ENCODE peak calls at places on chromosomes 11 and 22, in nine cellular contexts. Y, S, Q, L, C, M, Z, P and K are unnamed samples.

GRCh38 chr11:106920899-106921504 is 97.3 kb downstream of the GUCY1A2 start:
- DNase-seq in P (no peak), S (no peak), Z (no peak), M (no peak), Y (no peak), L (no peak), C (no peak), Q (no peak), K (no peak)

GRCh38 chr11:82191690-82192089 is 542.0 kb downstream of the FAM181B start:
- DNase-seq in Z (no peak), P (no peak), M (no peak), Y (peak; percentile 30), Q (no peak), C (no peak), L (no peak), S (no peak), K (no peak)

GRCh38 chr22:27851974-27852713 is 50.6 kb upstream of the MN1 start:
- DNase-seq in Q (no peak), C (no peak), M (no peak), S (peak; percentile 34), Y (no peak), P (no peak), Z (peak; percentile 35), L (no peak), K (no peak)

GRCh38 chr11:14904745-14905103 is 12.7 kb upstream of the CYP2R1 start:
- DNase-seq in C (peak; percentile 79), S (peak; percentile 88), Q (no peak), L (no peak), M (peak; percentile 83), P (no peak), Y (peak; percentile 90), Z (peak; percentile 77), K (no peak)

GRCh38 chr11:96033054-96033453 is 109.1 kb upstream of the MTMR2 start:
- DNase-seq in Q (no peak), L (no peak), Z (no peak), M (no peak), P (no peak), S (no peak), Y (no peak), C (no peak), K (no peak)

GRCh38 chr22:30266445-30267381 is at the start of gene OSM:
- DNase-seq in Q (no peak), C (peak; percentile 74), P (no peak), L (no peak), S (peak; percentile 82), Z (no peak), Y (peak; percentile 38), M (peak; percentile 90), K (no peak)

GRCh38 chr11:35584321-35584720 is 33.9 kb upstream of the FJX1 start:
- DNase-seq in Z (no peak), L (no peak), P (peak; percentile 76), Q (no peak), S (no peak), C (no peak), Y (no peak), M (no peak), K (no peak)

GRCh38 chr11:69868003-69868865 is 49.0 kb upstream of the FGF3 start:
- DNase-seq in Q (no peak), Y (no peak), C (no peak), L (no peak), P (no peak), S (no peak), M (no peak), Z (peak; percentile 90), K (no peak)

GRCh38 chr11:68040121-68040956 is 1.5 kb downstream of the TCIRG1 start:
- DNase-seq in S (peak; percentile 88), Y (peak; percentile 76), L (peak; percentile 31), M (peak; percentile 83), C (peak; percentile 68), Z (peak; percentile 45), Q (no peak), P (no peak), K (peak; percentile 70)

GRCh38 chr11:2039198-2039759 is 41.6 kb upstream of the H19 start:
- DNase-seq in Z (no peak), P (no peak), L (no peak), Q (no peak), C (no peak), S (no peak), Y (no peak), M (no peak), K (no peak)

GRCh38 chr22:50528682-50529415 is 963 bp downstream of the TYMP start:
- DNase-seq in Z (no peak), Y (no peak), L (no peak), C (peak; percentile 26), S (no peak), P (no peak), M (no peak), Q (no peak), K (no peak)

GRCh38 chr11:126573325-126574076 is 218.0 kb downstream of the ST3GAL4 start:
- DNase-seq in Q (no peak), C (no peak), L (no peak), M (no peak), Y (no peak), P (no peak), Z (no peak), S (no peak), K (no peak)

GRCh38 chr11:12871251-12871650 is 137.9 kb upstream of the RASSF10 start:
- DNase-seq in S (no peak), M (no peak), L (no peak), P (no peak), Z (no peak), Q (no peak), Y (no peak), C (no peak), K (no peak)

GRCh38 chr11:1714908-1715885 is 18.2 kb downstream of the KRTAP5-6 start:
- DNase-seq in Y (no peak), Q (no peak), Z (no peak), M (no peak), C (no peak), P (no peak), L (no peak), S (no peak), K (no peak)

GRCh38 chr22:19114984-19115552 is 7.1 kb downstream of the DGCR2 start:
- DNase-seq in Z (no peak), Y (peak; percentile 6), Q (no peak), L (no peak), S (no peak), C (no peak), M (no peak), P (no peak), K (no peak)

GRCh38 chr22:42939941-42940653 is 74.9 kb downstream of the PACSIN2 start:
- DNase-seq in Y (peak; percentile 88), C (peak; percentile 71), M (peak; percentile 80), Z (no peak), Q (peak; percentile 78), S (no peak), P (peak; percentile 72), L (no peak), K (no peak)

DNA sequence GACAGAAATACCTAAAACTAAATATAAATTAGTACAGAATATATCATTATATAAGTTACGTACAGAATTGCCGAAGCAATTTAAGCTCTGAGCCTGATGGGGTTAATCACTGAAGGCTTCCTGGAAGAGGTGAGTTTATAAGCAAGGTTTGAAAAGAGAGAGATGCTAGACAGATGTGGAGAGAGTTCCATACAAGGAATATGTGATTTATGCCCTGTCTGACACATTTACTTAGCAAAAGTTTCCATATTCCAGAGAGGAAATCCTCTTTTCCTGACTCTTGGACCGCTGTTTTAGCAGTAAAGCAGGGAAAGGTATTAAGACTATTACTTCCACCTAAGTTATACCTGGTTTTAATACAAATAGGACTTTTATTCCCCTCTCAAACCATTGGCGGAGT is 65.1 kb downstream of the DBX1 start:
- DNase-seq in C (no peak), Q (no peak), P (no peak), Z (no peak), Y (no peak), S (no peak), L (no peak), M (no peak), K (no peak)
- H3K4me1 ChIP-seq in C (peaks cover 5% of the 10 kb centered on the region), Q (no peaks in the 10 kb centered on the region), P (no peaks in the 10 kb centered on the region), Z (peaks cover 8% of the 10 kb centered on the region), Y (peaks cover 12% of the 10 kb centered on the region), S (peaks cover 34% of the 10 kb centered on the region), L (no peaks in the 10 kb centered on the region), M (no peaks in the 10 kb centered on the region), K (peaks cover 2% of the 10 kb centered on the region)

DNA sequence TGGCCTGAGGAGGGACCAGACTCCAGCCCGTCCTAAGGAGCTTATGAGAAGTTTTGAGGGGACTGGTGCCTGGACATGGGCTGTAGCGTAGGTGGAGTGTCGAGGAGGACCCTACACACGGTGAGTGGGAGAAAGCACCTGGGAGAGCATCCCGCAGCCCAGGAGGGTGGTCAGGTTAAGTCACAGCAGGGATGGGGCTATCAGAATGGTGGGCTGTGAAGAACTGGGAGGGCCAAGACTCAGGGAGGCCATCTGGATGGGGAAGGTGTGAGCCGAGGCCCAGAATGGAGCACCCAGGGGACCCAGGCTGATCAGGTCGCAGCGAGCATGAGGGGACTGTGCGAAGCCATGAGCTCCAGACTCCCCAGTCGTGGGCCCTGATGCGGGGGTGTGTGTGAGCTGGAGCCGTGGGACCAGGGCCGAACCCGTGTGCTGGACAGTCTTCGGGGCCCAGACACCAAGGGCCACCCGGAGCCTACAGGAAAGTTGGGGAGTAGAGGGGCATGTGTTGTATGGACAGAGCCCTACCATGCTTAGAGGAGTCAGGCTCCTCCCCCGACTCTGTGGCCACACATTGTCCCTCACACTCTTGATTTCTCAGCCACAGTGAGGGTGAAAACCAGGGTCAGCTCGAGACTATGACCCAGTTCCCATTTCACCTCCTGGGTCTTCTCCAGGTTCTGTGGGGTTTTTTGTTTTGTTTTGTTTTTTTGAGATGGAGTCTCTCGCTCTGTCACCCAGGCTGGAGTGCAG is 54.3 kb downstream of the BCR start:
- DNase-seq in Z (no peak), L (no peak), Q (no peak), Y (no peak), S (no peak), P (no peak), C (no peak), M (peak; percentile 33), K (no peak)
- H3K4me1 ChIP-seq in Z (peaks cover 51% of the 10 kb centered on the region), L (no peaks in the 10 kb centered on the region), Q (no peaks in the 10 kb centered on the region), Y (peaks cover 27% of the 10 kb centered on the region), S (peaks cover 62% of the 10 kb centered on the region), P (no peaks in the 10 kb centered on the region), C (peaks cover 19% of the 10 kb centered on the region), M (peaks cover 5% of the 10 kb centered on the region), K (peaks cover 60% of the 10 kb centered on the region)

GRCh38 chr11:65576232-65576866 is 496 bp downstream of the EHBP1L1 start:
- DNase-seq in S (peak; percentile 84), Z (no peak), C (no peak), M (peak; percentile 75), Q (no peak), P (no peak), Y (no peak), L (no peak), K (no peak)
- H3K4me1 ChIP-seq in S (peaks cover 75% of the 10 kb centered on the region), Z (peaks cover 16% of the 10 kb centered on the region), C (peaks cover 65% of the 10 kb centered on the region), M (peaks cover 55% of the 10 kb centered on the region), Q (peaks cover 43% of the 10 kb centered on the region), P (peaks cover 54% of the 10 kb centered on the region), Y (peaks cover 54% of the 10 kb centered on the region), L (peaks cover 20% of the 10 kb centered on the region), K (peaks cover 33% of the 10 kb centered on the region)

DNA sequence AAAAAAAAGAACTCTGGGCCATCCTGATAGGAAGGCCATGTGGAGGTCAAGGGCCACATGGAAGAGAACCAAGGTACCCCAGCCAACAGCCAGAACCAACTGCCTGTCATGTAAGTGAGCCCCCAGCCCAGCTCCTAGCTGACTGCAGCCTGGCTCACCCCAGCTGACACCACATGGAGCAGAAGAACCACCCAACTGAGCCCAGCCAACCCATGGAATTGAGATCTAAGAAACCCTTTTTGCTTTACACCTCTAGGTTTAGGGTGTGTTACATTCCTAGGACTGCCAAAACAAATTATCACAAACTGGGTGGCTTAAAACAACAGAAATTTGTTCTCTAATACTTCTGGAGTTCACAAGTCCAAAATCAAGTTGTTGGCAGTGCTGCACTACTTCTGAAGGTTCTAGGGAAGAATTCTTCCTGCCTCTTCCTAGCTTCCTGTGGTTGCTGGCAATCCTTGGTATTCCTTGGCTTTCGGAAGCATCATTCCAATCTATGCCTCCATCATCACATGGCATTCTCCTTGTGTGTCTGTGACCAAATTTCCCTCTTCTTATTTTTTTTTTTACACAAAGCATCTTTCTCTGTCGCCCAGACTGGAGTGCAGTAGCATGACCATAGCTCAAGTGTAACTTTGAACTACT is 4.4 kb downstream of the C11orf86 start:
- DNase-seq in Z (no peak), P (no peak), Y (no peak), M (no peak), Q (no peak), L (no peak), C (no peak), S (no peak), K (no peak)
- H3K4me1 ChIP-seq in Z (no peaks in the 10 kb centered on the region), P (peaks cover 30% of the 10 kb centered on the region), Y (peaks cover 10% of the 10 kb centered on the region), M (peaks cover 7% of the 10 kb centered on the region), Q (peaks cover 34% of the 10 kb centered on the region), L (peaks cover 5% of the 10 kb centered on the region), C (peaks cover 9% of the 10 kb centered on the region), S (peaks cover 4% of the 10 kb centered on the region), K (peaks cover 4% of the 10 kb centered on the region)